ENCODE peak calls at places on chromosomes 1 and 21, in five cellular contexts. E is skeletal muscle cell, N is neuronal stem cell, J is EH, W is T-helper 9 cell. O is an unnamed sample.

GRCh38 chr1:38589036-38589435 is 270.5 kb downstream of the RRAGC start:
- DNase-seq in E (no peak), N (no peak), J (no peak), W (no peak), O (no peak)

GRCh38 chr1:34518146-34518545 is 236.7 kb upstream of the GJB5 start:
- DNase-seq in N (no peak), J (no peak), E (no peak), W (no peak), O (no peak)

GRCh38 chr1:119688810-119689209 is 22.9 kb upstream of the PHGDH start:
- DNase-seq in N (no peak), E (no peak), J (no peak), W (no peak), O (no peak)

GRCh38 chr1:53398091-53398490 is 61.1 kb upstream of the DMRTB1 start:
- DNase-seq in J (peak), W (no peak), E (peak), N (no peak), O (no peak)

GRCh38 chr1:226645279-226645976 is 93.7 kb downstream of the ITPKB start:
- DNase-seq in J (no peak), N (no peak), W (no peak), E (no peak), O (no peak)

GRCh38 chr1:203607169-203607873 is 19.3 kb upstream of the ATP2B4 start:
- DNase-seq in N (no peak), E (peak), J (peak), W (peak), O (peak)

GRCh38 chr1:156476501-156477298 is 23.9 kb downstream of the MEF2D start:
- DNase-seq in E (no peak), N (no peak), J (peak), W (no peak), O (peak)

GRCh38 chr1:74771913-74772515 is 39.1 kb downstream of the TYW3 start:
- DNase-seq in N (peak), E (peak), J (peak), W (no peak), O (peak)

GRCh38 chr1:117670996-117671780 is 65.3 kb downstream of the TENT5C start:
- DNase-seq in J (no peak), W (no peak), N (no peak), E (no peak), O (no peak)

GRCh38 chr1:114510235-114511047 is 562 bp downstream of the TRIM33 start:
- DNase-seq in W (peak), J (peak), E (no peak), N (peak), O (peak)

GRCh38 chr1:198529414-198529813 is 11.1 kb downstream of the ATP6V1G3 start:
- DNase-seq in E (peak), J (peak), N (no peak), W (no peak), O (no peak)

GRCh38 chr1:155569988-155570592 is 7.5 kb upstream of the ASH1L start:
- DNase-seq in J (peak), W (no peak), E (peak), N (no peak), O (peak)

GRCh38 chr1:63486679-63487078 is 36.3 kb downstream of the ITGB3BP start:
- DNase-seq in N (no peak), E (no peak), J (no peak), W (no peak), O (peak)

GRCh38 chr1:175152006-175152652 is 40.4 kb downstream of the KIAA0040 start:
- DNase-seq in J (peak), N (peak), W (peak), E (no peak), O (peak)

GRCh38 chr21:43921602-43921978 is 56.6 kb downstream of the AGPAT3 start:
- DNase-seq in N (no peak), W (no peak), J (no peak), E (no peak), O (no peak)

GRCh38 chr1:154328318-154329151 is 3.2 kb downstream of the ATP8B2 start:
- DNase-seq in N (no peak), E (no peak), W (peak), J (peak), O (peak)

GRCh38 chr1:30599721-30600120 is 123.7 kb downstream of the MATN1 start:
- DNase-seq in J (no peak), E (no peak), N (no peak), W (no peak), O (no peak)

GRCh38 chr1:196423612-196424011 is 184.6 kb downstream of the KCNT2 start:
- DNase-seq in W (no peak), N (no peak), E (no peak), J (peak), O (peak)

GRCh38 chr1:108831225-108831624 is 25.7 kb downstream of the AKNAD1 start:
- DNase-seq in E (no peak), J (peak), N (no peak), W (no peak), O (no peak)

GRCh38 chr1:46215504-46215903 is 12.4 kb downstream of the LURAP1 start:
- DNase-seq in J (no peak), N (no peak), E (no peak), W (no peak), O (no peak)

GRCh38 chr21:9839011-9839661 is 682.2 kb upstream of the TPTE start:
- DNase-seq in J (no peak), N (no peak), E (no peak), W (no peak), O (no peak)

GRCh38 chr1:41240806-41241747 is 1.0 kb downstream of the SCMH1 start:
- DNase-seq in N (peak), W (peak), J (peak), E (no peak), O (peak)

GRCh38 chr1:216114180-216114579 is 309.1 kb downstream of the USH2A start:
- DNase-seq in E (no peak), W (no peak), N (no peak), J (no peak), O (no peak)

GRCh38 chr1:44660176-44660575 is 14.1 kb downstream of the TMEM53 start:
- DNase-seq in W (no peak), N (no peak), E (peak), J (no peak), O (no peak)

GRCh38 chr1:65065535-65066378 is 82.2 kb upstream of the AK4 start:
- DNase-seq in J (no peak), E (no peak), N (peak), W (no peak), O (peak)

O was measured in cardiac muscle cell.